ENCODE peak calls at places on chromosomes 11 and 22, in five cellular contexts. One of them, this sample, is unnamed.

GRCh38 chr11:34599406-34599901 is 21.4 kb upstream of the EHF start:
- DNase-seq in substantia nigra: no peak
- DNase-seq in stimulated activated naive CD4-positive, alpha-beta T cell: no peak
- DNase-seq in stimulated activated CD4-positive, alpha-beta T cell treated with anti-CD3 and anti-CD28 coated beads, Interleukin-4, amount 100 ng/mL, for 4 hours: no peak
- DNase-seq in LoVo: peak; percentile 89
- DNase-seq in this sample: peak; percentile 75

GRCh38 chr11:11841121-11841604 is 609 bp upstream of the USP47 start:
- DNase-seq in substantia nigra: no peak
- DNase-seq in stimulated activated naive CD4-positive, alpha-beta T cell: no peak
- DNase-seq in stimulated activated CD4-positive, alpha-beta T cell treated with anti-CD3 and anti-CD28 coated beads, Interleukin-4, amount 100 ng/mL, for 4 hours: no peak
- DNase-seq in LoVo: no peak
- DNase-seq in this sample: peak; percentile 53

GRCh38 chr11:88484873-88485621 is 147.5 kb upstream of the CTSC start:
- DNase-seq in substantia nigra: no peak
- DNase-seq in stimulated activated naive CD4-positive, alpha-beta T cell: no peak
- DNase-seq in stimulated activated CD4-positive, alpha-beta T cell treated with anti-CD3 and anti-CD28 coated beads, Interleukin-4, amount 100 ng/mL, for 4 hours: peak; percentile 10
- DNase-seq in LoVo: peak; percentile 44
- DNase-seq in this sample: peak; percentile 65

GRCh38 chr11:131656839-131657211 is 286.4 kb downstream of the NTM start:
- DNase-seq in substantia nigra: no peak
- DNase-seq in stimulated activated naive CD4-positive, alpha-beta T cell: no peak
- DNase-seq in stimulated activated CD4-positive, alpha-beta T cell treated with anti-CD3 and anti-CD28 coated beads, Interleukin-4, amount 100 ng/mL, for 4 hours: no peak
- DNase-seq in LoVo: no peak
- DNase-seq in this sample: no peak

GRCh38 chr11:4957396-4957795 is 1.9 kb upstream of the OR51A2 start:
- DNase-seq in substantia nigra: no peak
- DNase-seq in stimulated activated naive CD4-positive, alpha-beta T cell: no peak
- DNase-seq in stimulated activated CD4-positive, alpha-beta T cell treated with anti-CD3 and anti-CD28 coated beads, Interleukin-4, amount 100 ng/mL, for 4 hours: no peak
- DNase-seq in LoVo: no peak
- DNase-seq in this sample: no peak

GRCh38 chr22:19628038-19628776 is 86.1 kb upstream of the SEPTIN5 start:
- DNase-seq in substantia nigra: no peak
- DNase-seq in stimulated activated naive CD4-positive, alpha-beta T cell: no peak
- DNase-seq in stimulated activated CD4-positive, alpha-beta T cell treated with anti-CD3 and anti-CD28 coated beads, Interleukin-4, amount 100 ng/mL, for 4 hours: no peak
- DNase-seq in LoVo: no peak
- DNase-seq in this sample: no peak

GRCh38 chr11:2186669-2187266 is 15.2 kb upstream of the TH start:
- DNase-seq in substantia nigra: no peak
- DNase-seq in stimulated activated naive CD4-positive, alpha-beta T cell: peak; percentile 29
- DNase-seq in stimulated activated CD4-positive, alpha-beta T cell treated with anti-CD3 and anti-CD28 coated beads, Interleukin-4, amount 100 ng/mL, for 4 hours: peak; percentile 43
- DNase-seq in LoVo: no peak
- DNase-seq in this sample: peak; percentile 77

GRCh38 chr11:27367881-27368280 is 4.9 kb upstream of the CCDC34 start:
- DNase-seq in substantia nigra: no peak
- DNase-seq in stimulated activated naive CD4-positive, alpha-beta T cell: no peak
- DNase-seq in stimulated activated CD4-positive, alpha-beta T cell treated with anti-CD3 and anti-CD28 coated beads, Interleukin-4, amount 100 ng/mL, for 4 hours: no peak
- DNase-seq in LoVo: no peak
- DNase-seq in this sample: no peak

GRCh38 chr11:27285761-27286160 is 77.3 kb downstream of the CCDC34 start:
- DNase-seq in substantia nigra: no peak
- DNase-seq in stimulated activated naive CD4-positive, alpha-beta T cell: no peak
- DNase-seq in stimulated activated CD4-positive, alpha-beta T cell treated with anti-CD3 and anti-CD28 coated beads, Interleukin-4, amount 100 ng/mL, for 4 hours: no peak
- DNase-seq in LoVo: no peak
- DNase-seq in this sample: no peak

This sample was measured in HT-29.